ENCODE peak calls at places on chromosomes 3 and 15, in eight cellular contexts. One of them, this sample, is unnamed.

GRCh38 chr3:51819709-51820406 is 40.8 kb upstream of the IQCF6 start:
- DNase-seq in nephron progenitor cell: peak; percentile 57
- DNase-seq in astrocyte of the spinal cord: no peak
- DNase-seq in mesothelial cell of epicardium: no peak
- DNase-seq in hepatocyte: no peak
- DNase-seq in left ventricle myocardium inferior: no peak
- DNase-seq in fibroblast of pulmonary artery: no peak
- DNase-seq in GM23338: peak; percentile 90
- DNase-seq in this sample: no peak

GRCh38 chr3:98540346-98540745 is 8.6 kb downstream of the GPR15 start:
- DNase-seq in left ventricle myocardium inferior: no peak
- DNase-seq in mesothelial cell of epicardium: no peak
- DNase-seq in astrocyte of the spinal cord: no peak
- DNase-seq in nephron progenitor cell: no peak
- DNase-seq in fibroblast of pulmonary artery: no peak
- DNase-seq in hepatocyte: no peak
- DNase-seq in GM23338: no peak
- DNase-seq in this sample: no peak

GRCh38 chr3:56894912-56895431 is 93.2 kb upstream of the ARHGEF3 start:
- DNase-seq in hepatocyte: no peak
- DNase-seq in nephron progenitor cell: no peak
- DNase-seq in mesothelial cell of epicardium: no peak
- DNase-seq in fibroblast of pulmonary artery: peak; percentile 82
- DNase-seq in left ventricle myocardium inferior: no peak
- DNase-seq in astrocyte of the spinal cord: peak; percentile 71
- DNase-seq in GM23338: no peak
- DNase-seq in this sample: peak; percentile 54

GRCh38 chr15:66153549-66154415 is 99.8 kb downstream of the MEGF11 start:
- DNase-seq in left ventricle myocardium inferior: no peak
- DNase-seq in GM23338: no peak
- DNase-seq in astrocyte of the spinal cord: no peak
- DNase-seq in nephron progenitor cell: no peak
- DNase-seq in hepatocyte: no peak
- DNase-seq in mesothelial cell of epicardium: no peak
- DNase-seq in fibroblast of pulmonary artery: no peak
- DNase-seq in this sample: peak; percentile 83

GRCh38 chr3:143924522-143925381 is 46.9 kb upstream of the DIPK2A start:
- DNase-seq in GM23338: no peak
- DNase-seq in mesothelial cell of epicardium: no peak
- DNase-seq in hepatocyte: no peak
- DNase-seq in left ventricle myocardium inferior: no peak
- DNase-seq in fibroblast of pulmonary artery: no peak
- DNase-seq in astrocyte of the spinal cord: no peak
- DNase-seq in nephron progenitor cell: no peak
- DNase-seq in this sample: no peak

GRCh38 chr15:52772766-52773165 is 17.4 kb downstream of the ONECUT1 start:
- DNase-seq in astrocyte of the spinal cord: no peak
- DNase-seq in nephron progenitor cell: no peak
- DNase-seq in hepatocyte: no peak
- DNase-seq in mesothelial cell of epicardium: no peak
- DNase-seq in GM23338: no peak
- DNase-seq in fibroblast of pulmonary artery: no peak
- DNase-seq in left ventricle myocardium inferior: no peak
- DNase-seq in this sample: no peak

GRCh38 chr3:61594978-61595687 is 33.8 kb downstream of the PTPRG start:
- DNase-seq in GM23338: no peak
- DNase-seq in fibroblast of pulmonary artery: peak; percentile 38
- DNase-seq in mesothelial cell of epicardium: no peak
- DNase-seq in left ventricle myocardium inferior: no peak
- DNase-seq in astrocyte of the spinal cord: no peak
- DNase-seq in nephron progenitor cell: no peak
- DNase-seq in hepatocyte: no peak
- DNase-seq in this sample: no peak

GRCh38 chr3:171980578-171981270 is 58.7 kb upstream of the FNDC3B start:
- DNase-seq in fibroblast of pulmonary artery: peak; percentile 84
- DNase-seq in nephron progenitor cell: no peak
- DNase-seq in left ventricle myocardium inferior: no peak
- DNase-seq in mesothelial cell of epicardium: no peak
- DNase-seq in hepatocyte: no peak
- DNase-seq in GM23338: no peak
- DNase-seq in astrocyte of the spinal cord: no peak
- DNase-seq in this sample: no peak

GRCh38 chr3:12934431-12934830 is 93.1 kb upstream of the RPL32 start:
- DNase-seq in nephron progenitor cell: no peak
- DNase-seq in astrocyte of the spinal cord: peak; percentile 53
- DNase-seq in left ventricle myocardium inferior: peak; percentile 78
- DNase-seq in hepatocyte: no peak
- DNase-seq in GM23338: no peak
- DNase-seq in mesothelial cell of epicardium: no peak
- DNase-seq in fibroblast of pulmonary artery: peak; percentile 61
- DNase-seq in this sample: no peak

GRCh38 chr3:6962796-6963195 is 101.9 kb downstream of the GRM7 start:
- DNase-seq in nephron progenitor cell: no peak
- DNase-seq in astrocyte of the spinal cord: no peak
- DNase-seq in fibroblast of pulmonary artery: no peak
- DNase-seq in left ventricle myocardium inferior: no peak
- DNase-seq in GM23338: no peak
- DNase-seq in mesothelial cell of epicardium: no peak
- DNase-seq in hepatocyte: peak; percentile 8
- DNase-seq in this sample: no peak

GRCh38 chr15:66252411-66253295 is 897 bp downstream of the MEGF11 start:
- DNase-seq in left ventricle myocardium inferior: peak; percentile 48
- DNase-seq in astrocyte of the spinal cord: peak; percentile 37
- DNase-seq in mesothelial cell of epicardium: peak; percentile 79
- DNase-seq in nephron progenitor cell: peak; percentile 82
- DNase-seq in fibroblast of pulmonary artery: peak; percentile 42
- DNase-seq in hepatocyte: peak; percentile 80
- DNase-seq in GM23338: peak; percentile 78
- DNase-seq in this sample: peak; percentile 90

GRCh38 chr3:37210230-37210629 is 35.8 kb upstream of the LRRFIP2 start:
- DNase-seq in nephron progenitor cell: no peak
- DNase-seq in hepatocyte: no peak
- DNase-seq in mesothelial cell of epicardium: no peak
- DNase-seq in astrocyte of the spinal cord: no peak
- DNase-seq in GM23338: no peak
- DNase-seq in left ventricle myocardium inferior: no peak
- DNase-seq in fibroblast of pulmonary artery: peak; percentile 26
- DNase-seq in this sample: no peak

DNA sequence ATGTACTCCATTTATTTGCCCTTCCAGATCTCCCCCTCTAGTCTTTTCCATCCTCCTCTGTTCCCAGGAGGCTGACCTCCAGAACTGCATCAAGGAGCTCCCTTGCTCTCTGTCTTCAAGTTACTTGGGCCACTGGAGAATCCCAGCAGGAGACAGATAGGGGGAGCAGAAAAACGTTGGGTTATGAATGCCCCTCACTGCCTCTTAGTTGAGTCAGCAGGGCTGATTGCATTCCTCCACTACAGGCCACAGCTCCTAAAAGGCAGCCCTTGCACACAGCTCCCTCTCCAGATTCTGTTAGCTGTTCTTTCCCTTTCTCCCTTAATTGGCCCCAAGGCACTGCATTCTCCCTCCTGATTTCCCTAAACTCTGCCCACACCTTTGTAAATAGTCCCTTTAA is 12.4 kb upstream of the CEP152 start:
- DNase-seq in astrocyte of the spinal cord: peak; percentile 46
- DNase-seq in GM23338: peak; percentile 69
- DNase-seq in left ventricle myocardium inferior: no peak
- DNase-seq in hepatocyte: no peak
- DNase-seq in fibroblast of pulmonary artery: no peak
- DNase-seq in nephron progenitor cell: no peak
- DNase-seq in mesothelial cell of epicardium: no peak
- DNase-seq in this sample: no peak
- TF ChIP-seq CTCF in astrocyte of the spinal cord: peak; percentile 25
- TF ChIP-seq CTCF in GM23338: no peak
- TF ChIP-seq CTCF in left ventricle myocardium inferior: no peak
- TF ChIP-seq CTCF in hepatocyte: no peak
- TF ChIP-seq CTCF in fibroblast of pulmonary artery: no peak
- TF ChIP-seq CTCF in nephron progenitor cell: no peak
- TF ChIP-seq CTCF in mesothelial cell of epicardium: no peak
- TF ChIP-seq CTCF in this sample: no peak

DNA sequence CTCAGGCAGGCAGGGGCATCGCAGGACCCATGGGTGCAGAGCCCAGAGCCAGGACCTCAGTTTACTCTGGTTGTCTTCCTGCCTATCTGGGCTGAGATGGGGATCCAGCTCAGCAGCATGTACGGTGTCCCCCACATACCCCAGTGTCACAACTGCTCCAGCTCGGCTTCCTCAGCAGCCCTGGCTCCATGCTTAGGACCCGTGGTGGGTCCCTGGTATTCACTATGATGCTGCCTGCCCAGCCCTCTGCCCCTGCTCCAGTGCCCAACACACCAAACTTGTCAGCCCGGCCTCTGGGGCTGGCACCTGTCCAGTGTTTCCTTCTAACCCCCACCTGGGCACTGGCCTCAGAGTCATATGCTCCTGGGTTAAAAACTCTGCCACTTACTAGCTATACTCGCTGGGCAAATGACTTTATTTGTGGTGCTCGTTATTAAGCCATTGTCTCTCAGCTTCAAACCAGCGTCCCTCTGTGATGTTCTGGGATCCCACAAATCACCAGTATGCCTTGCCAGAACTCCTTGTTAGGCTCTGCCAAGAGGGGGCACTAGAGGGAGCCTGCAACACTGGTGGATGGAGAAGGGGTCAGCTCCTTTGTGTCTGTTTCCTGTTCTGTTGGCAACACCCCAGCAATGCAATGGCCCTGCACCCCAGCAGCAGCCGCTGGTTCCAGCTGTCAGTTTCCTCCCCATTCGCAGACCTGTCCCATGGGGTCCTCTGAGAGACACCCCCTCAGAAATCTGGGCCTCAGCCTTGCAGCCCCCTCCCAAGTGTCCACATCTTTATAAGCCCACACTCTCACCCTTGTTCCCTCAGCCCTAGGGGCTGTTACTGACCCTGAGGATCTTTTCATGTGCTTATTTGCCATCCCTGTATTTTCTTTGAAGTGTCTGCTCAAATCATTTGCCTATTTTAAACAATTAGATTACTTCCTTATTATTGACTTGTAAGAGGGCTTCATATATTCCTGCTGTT is 24.1 kb upstream of the MRPS22 start:
- DNase-seq in mesothelial cell of epicardium: no peak
- DNase-seq in fibroblast of pulmonary artery: peak; percentile 54
- DNase-seq in nephron progenitor cell: peak; percentile 35
- DNase-seq in left ventricle myocardium inferior: no peak
- DNase-seq in hepatocyte: no peak
- DNase-seq in astrocyte of the spinal cord: no peak
- DNase-seq in GM23338: peak; percentile 93
- DNase-seq in this sample: no peak
- TF ChIP-seq CTCF in mesothelial cell of epicardium: no peak
- TF ChIP-seq CTCF in fibroblast of pulmonary artery: peak; percentile 63
- TF ChIP-seq CTCF in nephron progenitor cell: peak; percentile 36
- TF ChIP-seq CTCF in left ventricle myocardium inferior: peak; percentile 29
- TF ChIP-seq CTCF in hepatocyte: peak; percentile 10
- TF ChIP-seq CTCF in astrocyte of the spinal cord: peak; percentile 59
- TF ChIP-seq CTCF in GM23338: peak; percentile 89
- TF ChIP-seq CTCF in this sample: peak; percentile 32

DNA sequence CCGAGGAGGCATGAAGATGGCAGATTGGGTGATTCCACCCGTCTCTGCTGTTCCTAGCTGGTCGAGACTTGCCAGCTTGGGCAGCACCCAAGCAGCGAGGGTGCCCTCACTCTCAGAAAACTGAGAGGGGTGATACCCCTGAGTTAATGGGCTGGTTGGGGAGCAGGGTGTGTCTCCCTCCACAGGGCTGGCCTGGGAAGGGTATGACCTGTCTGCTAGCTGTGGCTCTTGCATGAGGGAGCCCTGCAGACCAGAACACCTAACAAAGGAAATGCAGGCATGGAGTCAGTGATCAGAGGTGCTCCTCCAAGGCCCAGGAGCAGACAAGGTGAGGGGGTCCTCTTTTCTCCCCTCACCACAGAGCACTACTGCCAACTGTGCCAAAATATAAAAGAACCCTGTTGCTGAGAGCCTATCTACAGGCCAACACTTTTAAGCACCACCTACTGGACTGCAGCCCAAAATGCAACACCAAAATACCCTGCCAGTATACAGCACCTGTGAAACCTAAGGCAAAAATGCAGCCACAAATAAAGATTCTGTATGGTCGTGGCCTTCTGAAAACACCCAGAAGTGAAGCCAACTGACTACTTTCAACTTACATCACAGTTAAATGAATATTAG is 35.8 kb upstream of the PPM1L start:
- DNase-seq in mesothelial cell of epicardium: no peak
- DNase-seq in fibroblast of pulmonary artery: no peak
- DNase-seq in GM23338: peak; percentile 41
- DNase-seq in left ventricle myocardium inferior: no peak
- DNase-seq in astrocyte of the spinal cord: no peak
- DNase-seq in hepatocyte: no peak
- DNase-seq in nephron progenitor cell: no peak
- DNase-seq in this sample: peak; percentile 13
- TF ChIP-seq CTCF in mesothelial cell of epicardium: no peak
- TF ChIP-seq CTCF in fibroblast of pulmonary artery: peak; percentile 17
- TF ChIP-seq CTCF in GM23338: peak; percentile 46
- TF ChIP-seq CTCF in left ventricle myocardium inferior: peak; percentile 26
- TF ChIP-seq CTCF in astrocyte of the spinal cord: peak; percentile 14
- TF ChIP-seq CTCF in hepatocyte: no peak
- TF ChIP-seq CTCF in nephron progenitor cell: no peak
- TF ChIP-seq CTCF in this sample: peak; percentile 42

DNA sequence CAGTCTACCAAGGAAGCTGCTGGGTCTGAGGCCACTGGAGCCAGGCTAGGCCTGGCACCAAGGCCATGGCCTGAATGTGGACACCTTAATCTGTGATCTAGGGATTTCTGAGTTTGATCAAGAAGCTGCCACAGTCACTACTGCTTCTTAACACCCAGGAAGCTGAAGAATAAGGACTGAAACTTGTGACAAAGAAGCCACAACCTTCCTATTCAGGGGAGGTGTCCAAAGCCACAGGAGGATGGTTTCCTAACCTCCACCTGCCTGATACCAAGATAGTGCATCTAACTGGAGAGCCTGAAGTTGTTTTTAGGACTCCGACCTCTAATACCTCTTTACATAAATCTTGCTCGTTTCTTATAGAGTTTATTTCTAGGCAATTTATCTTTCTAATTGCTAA is 5.5 kb upstream of the ANO10 start:
- DNase-seq in mesothelial cell of epicardium: no peak
- DNase-seq in fibroblast of pulmonary artery: no peak
- DNase-seq in nephron progenitor cell: no peak
- DNase-seq in left ventricle myocardium inferior: no peak
- DNase-seq in GM23338: no peak
- DNase-seq in astrocyte of the spinal cord: no peak
- DNase-seq in hepatocyte: no peak
- DNase-seq in this sample: no peak
- TF ChIP-seq CTCF in mesothelial cell of epicardium: no peak
- TF ChIP-seq CTCF in fibroblast of pulmonary artery: no peak
- TF ChIP-seq CTCF in nephron progenitor cell: no peak
- TF ChIP-seq CTCF in left ventricle myocardium inferior: no peak
- TF ChIP-seq CTCF in GM23338: no peak
- TF ChIP-seq CTCF in astrocyte of the spinal cord: no peak
- TF ChIP-seq CTCF in hepatocyte: no peak
- TF ChIP-seq CTCF in this sample: no peak

This sample was measured in GM13977.